ENCODE peak calls at places on chromosome 22, in ten cellular contexts. U is OCI-LY7; J is cardiac muscle cell; B is ovary; X is uterus; K is suprapubic skin; H is colonic mucosa; S is CD8-positive, alpha-beta T cell; N is A549; V is esophagus squamous epithelium. Q is an unnamed sample. For H3K9me3, the result is how much of the 10 kb centered on the place peaks cover.

GRCh38 chr22:31730344-31730711 is 19.6 kb downstream of the PRR14L start:
- DNase-seq in U (peak), J (no peak), B (no peak), X (no peak), K (no peak), H (no peak), S (no peak), N (no peak), V (no peak), Q (no peak)

GRCh38 chr22:33853200-33854097 is 66.8 kb downstream of the LARGE1 start:
- DNase-seq in U (peak), J (peak), B (peak), X (peak), K (no peak), H (peak), S (no peak), N (peak), V (no peak), Q (peak)

GRCh38 chr22:25202290-25202921 is 2.7 kb downstream of the CRYBB3 start:
- DNase-seq in U (peak), J (peak), B (peak), X (peak), K (no peak), H (peak), S (peak), N (peak), V (no peak), Q (peak)

GRCh38 chr22:40960137-40960536 is 9.0 kb downstream of the RBX1 start:
- DNase-seq in U (no peak), J (no peak), B (no peak), X (no peak), K (no peak), H (no peak), S (no peak), N (no peak), V (no peak), Q (no peak)

GRCh38 chr22:22037740-22038139 is 55.2 kb upstream of the TOP3B start:
- DNase-seq in U (no peak), J (no peak), B (no peak), X (no peak), K (no peak), H (no peak), S (no peak), N (no peak), V (no peak), Q (no peak)

GRCh38 chr22:30636226-30637077 is 871 bp downstream of the SLC35E4 start:
- DNase-seq in U (peak), J (no peak), B (peak), X (peak), K (no peak), H (peak), S (no peak), N (no peak), V (no peak), Q (peak)

GRCh38 chr22:23849009-23850006 is 8.4 kb upstream of the SLC2A11 start:
- DNase-seq in U (peak), J (peak), B (peak), X (peak), K (peak), H (peak), S (peak), N (peak), V (no peak), Q (peak)

GRCh38 chr22:41994506-41994905 is 4.1 kb upstream of the WBP2NL start:
- DNase-seq in U (no peak), J (no peak), B (no peak), X (no peak), K (peak), H (no peak), S (no peak), N (no peak), V (no peak), Q (no peak)

GRCh38 chr22:40196628-40197027 is 18.9 kb downstream of the TNRC6B start:
- DNase-seq in U (no peak), J (no peak), B (peak), X (no peak), K (peak), H (no peak), S (no peak), N (peak), V (no peak), Q (no peak)

GRCh38 chr22:37019309-37020191 is at the start of the genes MPST and TST:
- DNase-seq in U (peak), J (peak), B (peak), X (peak), K (peak), H (peak), S (no peak), N (no peak), V (no peak), Q (peak)

GRCh38 chr22:31461699-31462098 is 27.9 kb downstream of the EIF4ENIF1 start:
- DNase-seq in U (no peak), J (no peak), B (no peak), X (no peak), K (no peak), H (no peak), S (no peak), N (no peak), V (no peak), Q (no peak)

GRCh38 chr22:20177217-20177911 is 26.5 kb upstream of the CCDC188 start:
- DNase-seq in U (no peak), J (no peak), B (no peak), X (no peak), K (no peak), H (no peak), S (no peak), N (no peak), V (no peak), Q (no peak)

GRCh38 chr22:25840162-25840561 is 98.2 kb downstream of the MYO18B start:
- DNase-seq in U (no peak), J (peak), B (no peak), X (no peak), K (no peak), H (no peak), S (no peak), N (no peak), V (no peak), Q (no peak)

GRCh38 chr22:21101877-21102638 is 56.3 kb downstream of the LRRC74B start:
- DNase-seq in U (no peak), J (no peak), B (no peak), X (no peak), K (no peak), H (no peak), S (no peak), N (no peak), V (no peak), Q (no peak)

GRCh38 chr22:38724926-38725571 is 19.3 kb downstream of the GTPBP1 start:
- DNase-seq in U (peak), J (peak), B (no peak), X (no peak), K (no peak), H (no peak), S (no peak), N (peak), V (no peak), Q (no peak)

GRCh38 chr22:20011123-20011992 is 5.3 kb downstream of the ARVCF start:
- DNase-seq in U (no peak), J (no peak), B (no peak), X (no peak), K (no peak), H (no peak), S (no peak), N (no peak), V (no peak), Q (no peak)

GRCh38 chr22:39380331-39380730 is 19.2 kb upstream of the TAB1 start:
- DNase-seq in U (no peak), J (no peak), B (no peak), X (no peak), K (no peak), H (no peak), S (no peak), N (no peak), V (no peak), Q (no peak)

GRCh38 chr22:41833369-41834004 is 582 bp downstream of the SREBF2 start:
- DNase-seq in U (peak), J (peak), B (peak), X (peak), K (peak), H (peak), S (peak), N (no peak), V (no peak), Q (peak)

DNA sequence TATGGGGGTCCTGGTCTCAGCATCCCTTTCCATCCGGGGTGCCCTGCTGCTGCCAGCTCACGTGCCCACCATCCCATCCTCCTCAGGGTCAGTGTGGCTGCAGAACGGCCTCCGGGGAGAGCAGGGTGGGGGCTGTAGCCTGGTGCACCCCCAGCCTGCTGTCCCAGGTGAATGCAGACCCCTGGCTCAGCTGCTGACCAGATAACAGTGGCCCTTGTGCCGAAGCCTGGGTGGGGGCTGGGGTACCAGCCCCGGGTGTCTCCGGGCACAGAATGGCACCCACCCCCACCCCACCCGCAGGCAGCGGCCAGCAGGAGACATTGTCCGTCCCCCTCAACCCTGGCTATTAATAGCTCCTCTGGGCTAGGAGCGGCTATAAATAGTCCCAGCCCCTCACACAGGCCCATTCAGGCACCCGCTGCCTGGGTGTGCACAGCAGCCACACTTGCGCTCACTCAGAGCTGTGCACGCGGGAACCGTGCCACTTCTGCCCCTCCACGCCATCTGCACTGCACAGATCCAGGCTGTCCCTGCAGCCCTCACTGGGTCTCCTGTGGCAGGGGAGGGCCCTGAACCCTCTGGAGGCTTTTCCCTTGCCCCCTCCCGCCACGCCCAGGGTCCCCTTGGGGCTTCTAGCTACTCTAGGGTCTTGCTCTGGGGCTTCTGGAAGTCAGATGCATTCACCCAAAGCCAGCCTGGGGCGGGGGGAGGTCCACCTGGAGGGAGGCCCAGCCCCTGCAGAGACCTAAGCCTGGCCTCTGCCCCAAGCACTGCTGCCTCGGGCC is 18.7 kb downstream of the CRELD2 start:
- DNase-seq in U (peak), J (peak), B (no peak), X (no peak), K (no peak), H (no peak), S (no peak), N (no peak), V (no peak), Q (no peak)
- H3K27ac ChIP-seq in U (peak), J (peak), B (peak), X (peak), K (peak), H (peak), S (peak), N (peak), V (peak), Q (peak)

GRCh38 chr22:45212306-45212709 is 28.4 kb downstream of the KIAA0930 start:
- DNase-seq in U (no peak), J (peak), B (peak), X (peak), K (peak), H (peak), S (no peak), N (peak), V (no peak), Q (no peak)
- H3K4me3 ChIP-seq in U (no peak), J (no peak), B (peak), X (peak), K (peak), H (no peak), S (no peak), N (peak), V (peak), Q (peak)

GRCh38 chr22:47589271-47590250 is 827.1 kb downstream of the TBC1D22A start:
- DNase-seq in U (no peak), J (no peak), B (no peak), X (no peak), K (peak), H (no peak), S (no peak), N (no peak), V (no peak), Q (no peak)
- H3K9me3 ChIP-seq in U (under half), J (under half), B (under half), X (under half), K (under half), H (under half), S (under half), N (under half), V (under half), Q (under half)

GRCh38 chr22:29004647-29005371 is 56.8 kb downstream of the C22orf31 start:
- DNase-seq in U (no peak), J (peak), B (peak), X (peak), K (no peak), H (peak), S (no peak), N (no peak), V (no peak), Q (peak)
- H3K27ac ChIP-seq in U (no peak), J (peak), B (peak), X (peak), K (no peak), H (no peak), S (no peak), N (peak), V (peak), Q (peak)

GRCh38 chr22:17381237-17381913 is 12.1 kb downstream of the CECR2 start:
- DNase-seq in U (no peak), J (no peak), B (no peak), X (no peak), K (no peak), H (no peak), S (no peak), N (no peak), V (no peak), Q (no peak)
- H3K4me3 ChIP-seq in U (no peak), J (no peak), B (no peak), X (no peak), K (no peak), H (no peak), S (no peak), N (no peak), V (no peak), Q (no peak)

GRCh38 chr22:11307996-11308395 is 4220.0 kb upstream of the OR11H1 start:
- DNase-seq in U (no peak), J (no peak), B (no peak), X (no peak), K (no peak), H (no peak), S (no peak), N (no peak), V (no peak), Q (no peak)
- H3K9me3 ChIP-seq in U (under half), J (under half), B (under half), X (under half), K (half or more), H (under half), S (under half), N (under half), V (under half), Q (under half)

GRCh38 chr22:27129266-27129665 is 471.9 kb downstream of the MIAT start:
- DNase-seq in U (no peak), J (no peak), B (no peak), X (no peak), K (no peak), H (no peak), S (no peak), N (peak), V (no peak), Q (no peak)
- H3K27ac ChIP-seq in U (no peak), J (no peak), B (no peak), X (no peak), K (no peak), H (no peak), S (no peak), N (peak), V (no peak), Q (no peak)

DNA sequence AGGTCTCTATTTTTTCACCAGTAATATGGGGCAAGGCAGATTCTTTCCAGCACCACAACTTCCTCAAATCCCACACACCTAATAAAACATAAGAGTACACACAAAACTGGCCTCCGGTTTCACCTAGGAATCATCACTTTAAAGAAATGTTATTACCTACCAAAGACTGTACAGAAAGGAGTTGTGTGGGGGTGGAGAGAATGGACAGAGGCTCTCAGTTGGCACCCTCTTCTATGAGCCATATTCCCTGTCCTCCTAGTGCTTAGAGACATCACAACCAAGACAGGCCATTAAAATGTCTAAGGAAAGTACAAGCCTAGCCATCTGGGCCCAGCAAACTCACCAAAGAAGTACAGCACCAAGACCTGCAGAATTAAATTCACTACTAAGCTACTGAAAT is 56.1 kb downstream of the RBFOX2 start:
- DNase-seq in U (no peak), J (no peak), B (no peak), X (no peak), K (no peak), H (no peak), S (no peak), N (no peak), V (no peak), Q (no peak)
- H3K4me3 ChIP-seq in U (no peak), J (no peak), B (no peak), X (no peak), K (no peak), H (no peak), S (no peak), N (no peak), V (no peak), Q (no peak)

DNA sequence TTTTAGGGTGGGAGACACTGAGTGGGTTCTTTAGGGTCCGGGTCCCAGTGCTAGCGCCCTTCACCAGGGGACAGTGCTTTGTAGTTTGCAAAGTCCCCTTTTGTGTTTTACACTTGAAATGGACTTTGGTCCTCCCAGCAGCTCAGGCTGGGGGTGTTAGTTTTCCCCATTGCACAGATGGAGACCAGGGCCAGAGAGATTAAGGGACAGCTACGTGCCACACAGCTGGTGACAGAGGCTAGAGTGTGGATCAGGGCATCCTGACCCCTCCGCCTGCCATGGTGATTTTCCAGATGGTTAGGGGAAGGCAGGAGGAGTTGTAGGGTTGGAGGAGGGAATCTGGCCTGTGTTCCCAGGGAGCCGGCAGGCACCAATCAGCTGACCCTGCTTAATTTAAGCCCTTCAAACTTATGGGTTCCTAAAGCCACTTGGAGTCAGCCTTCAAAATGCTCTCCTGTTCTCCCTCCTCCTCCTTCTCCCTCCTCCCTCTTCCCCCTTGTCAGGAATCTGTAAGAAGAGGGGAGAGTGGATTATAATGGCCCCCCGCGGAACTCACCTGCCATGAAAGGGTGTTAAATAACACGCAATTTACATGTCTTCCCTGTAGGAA is 22.5 kb upstream of the MPPED1 start:
- DNase-seq in U (no peak), J (no peak), B (no peak), X (no peak), K (peak), H (no peak), S (no peak), N (no peak), V (no peak), Q (no peak)
- H3K9me3 ChIP-seq in U (under half), J (under half), B (under half), X (under half), K (under half), H (under half), S (under half), N (under half), V (under half), Q (under half)

Q was measured in prostate gland.